ENCODE peak calls at places on chromosomes 3 and 15, in four cellular contexts. Q, E, A and W are unnamed samples.

GRCh38 chr15:20340331-20340811 is 201.2 kb downstream of the GOLGA6L6 start:
- DNase-seq in Q (no peak), E (no peak), A (peak), W (no peak)

GRCh38 chr15:42313463-42313862 is 40.2 kb upstream of the TMEM87A start:
- DNase-seq in Q (no peak), E (no peak), A (no peak), W (no peak)

GRCh38 chr15:39462691-39463090 is 118.2 kb upstream of the THBS1 start:
- DNase-seq in Q (no peak), E (no peak), A (no peak), W (no peak)

GRCh38 chr3:36210840-36211655 is 169.3 kb upstream of the STAC start:
- DNase-seq in Q (no peak), E (no peak), A (no peak), W (no peak)

GRCh38 chr3:127043041-127043641 is 60.2 kb downstream of the PLXNA1 start:
- DNase-seq in Q (no peak), E (no peak), A (peak), W (no peak)

GRCh38 chr3:70042683-70043082 is 43.1 kb downstream of the SAMMSON start:
- DNase-seq in Q (no peak), E (no peak), A (no peak), W (no peak)

GRCh38 chr3:47412842-47413520 is 32.2 kb downstream of the PTPN23 start:
- DNase-seq in Q (no peak), E (no peak), A (no peak), W (no peak)

GRCh38 chr3:27312044-27312668 is 57.0 kb downstream of the NEK10 start:
- DNase-seq in Q (no peak), E (peak), A (no peak), W (peak)

GRCh38 chr3:174332413-174332812 is 526.7 kb upstream of the NAALADL2 start:
- DNase-seq in Q (no peak), E (no peak), A (no peak), W (no peak)

GRCh38 chr15:100772478-100773378 is 106.9 kb upstream of the ALDH1A3 start:
- DNase-seq in Q (no peak), E (no peak), A (no peak), W (no peak)

GRCh38 chr3:142947799-142948575 is 15.5 kb downstream of the PAQR9 start:
- DNase-seq in Q (no peak), E (no peak), A (no peak), W (peak)

GRCh38 chr3:161142486-161142885 is 37.3 kb upstream of the B3GALNT1 start:
- DNase-seq in Q (no peak), E (no peak), A (no peak), W (no peak)

GRCh38 chr3:55242921-55243320 is 244.2 kb downstream of the WNT5A start:
- DNase-seq in Q (no peak), E (no peak), A (no peak), W (no peak)

GRCh38 chr3:38649500-38650247 is at the start of gene SCN5A:
- DNase-seq in Q (peak), E (peak), A (peak), W (peak)

GRCh38 chr3:12442654-12443501 is 41.4 kb upstream of the TSEN2 start:
- DNase-seq in Q (no peak), E (no peak), A (no peak), W (no peak)

GRCh38 chr3:5194801-5195509 is 7.4 kb downstream of the EDEM1 start:
- DNase-seq in Q (no peak), E (no peak), A (no peak), W (peak)

GRCh38 chr3:125165189-125165947 is 47.2 kb downstream of the SLC12A8 start:
- DNase-seq in Q (no peak), E (no peak), A (no peak), W (no peak)